ENCODE peak calls at places on chromosomes 11 and 22, in eight cellular contexts. R, N, P, V, Q, X, Y and G are unnamed samples.

GRCh38 chr11:18105086-18105801 is 638 bp downstream of the SAAL1 start:
- DNase-seq in R (no peak), N (no peak), P (no peak), V (peak; percentile 15), Q (no peak), X (no peak), Y (no peak), G (no peak)

GRCh38 chr11:60847281-60847680 is 5.4 kb downstream of the CCDC86 start:
- DNase-seq in R (no peak), N (no peak), P (no peak), V (no peak), Q (no peak), X (no peak), Y (no peak), G (no peak)

GRCh38 chr11:33089776-33090175 is 50.4 kb downstream of the TCP11L1 start:
- DNase-seq in R (no peak), N (no peak), P (no peak), V (peak; percentile 21), Q (no peak), X (no peak), Y (peak; percentile 48), G (no peak)

GRCh38 chr22:43996170-43996980 is 27.7 kb upstream of the PARVB start:
- DNase-seq in R (peak; percentile 56), N (no peak), P (no peak), V (no peak), Q (no peak), X (peak; percentile 66), Y (no peak), G (no peak)

GRCh38 chr11:68838572-68838964 is 3.1 kb downstream of the CPT1A start:
- DNase-seq in R (no peak), N (no peak), P (no peak), V (peak; percentile 44), Q (no peak), X (no peak), Y (no peak), G (no peak)

GRCh38 chr11:73201888-73202810 is 15.9 kb upstream of the P2RY2 start:
- DNase-seq in R (no peak), N (peak; percentile 2), P (no peak), V (no peak), Q (no peak), X (no peak), Y (no peak), G (no peak)

GRCh38 chr11:1103401-1104360 is 29.0 kb downstream of the MUC2 start:
- DNase-seq in R (no peak), N (no peak), P (no peak), V (no peak), Q (no peak), X (no peak), Y (no peak), G (no peak)

GRCh38 chr11:118947091-118947490 is 9.0 kb upstream of the UPK2 start:
- DNase-seq in R (no peak), N (no peak), P (no peak), V (no peak), Q (no peak), X (no peak), Y (no peak), G (no peak)

GRCh38 chr11:34356918-34357645 is 728 bp downstream of the ABTB2 start:
- DNase-seq in R (peak; percentile 35), N (peak; percentile 59), P (no peak), V (peak; percentile 78), Q (no peak), X (no peak), Y (peak; percentile 61), G (no peak)

GRCh38 chr11:2868604-2869526 is 16.7 kb downstream of the CDKN1C start:
- DNase-seq in R (no peak), N (no peak), P (no peak), V (no peak), Q (no peak), X (no peak), Y (no peak), G (no peak)

GRCh38 chr22:24030186-24030702 is 19.1 kb downstream of the CABIN1 start:
- DNase-seq in R (no peak), N (no peak), P (no peak), V (no peak), Q (no peak), X (no peak), Y (no peak), G (no peak)

GRCh38 chr11:33388793-33389525 is 131.8 kb downstream of the HIPK3 start:
- DNase-seq in R (no peak), N (no peak), P (no peak), V (no peak), Q (no peak), X (no peak), Y (no peak), G (no peak)

GRCh38 chr11:34345012-34345804 is 12.6 kb downstream of the ABTB2 start:
- DNase-seq in R (no peak), N (no peak), P (peak; percentile 75), V (peak; percentile 82), Q (no peak), X (no peak), Y (peak; percentile 89), G (no peak)

GRCh38 chr11:31509412-31510345 is at the start of the genes ELP4 and IMMP1L:
- DNase-seq in R (peak; percentile 93), N (peak; percentile 96), P (peak; percentile 77), V (peak; percentile 97), Q (peak; percentile 82), X (peak; percentile 90), Y (peak; percentile 92), G (peak; percentile 89)

GRCh38 chr11:79290766-79291165 is 150.1 kb downstream of the TENM4 start:
- DNase-seq in R (no peak), N (no peak), P (no peak), V (no peak), Q (no peak), X (no peak), Y (no peak), G (no peak)

GRCh38 chr11:56905936-56906335 is 82.8 kb upstream of the OR5AK2 start:
- DNase-seq in R (no peak), N (no peak), P (no peak), V (no peak), Q (no peak), X (no peak), Y (no peak), G (no peak)

GRCh38 chr11:133938166-133938565 is 18.6 kb downstream of the IGSF9B start:
- DNase-seq in R (no peak), N (no peak), P (no peak), V (no peak), Q (no peak), X (no peak), Y (no peak), G (no peak)

GRCh38 chr11:2097356-2097997 is 41.7 kb downstream of the IGF2 start:
- DNase-seq in R (no peak), N (peak; percentile 79), P (peak; percentile 50), V (peak; percentile 93), Q (no peak), X (no peak), Y (peak; percentile 88), G (no peak)

GRCh38 chr11:61764606-61765260 is 12.3 kb downstream of the MYRF start:
- DNase-seq in R (no peak), N (no peak), P (no peak), V (no peak), Q (no peak), X (no peak), Y (no peak), G (no peak)

GRCh38 chr11:46277623-46278386 is at the start of gene CREB3L1:
- DNase-seq in R (no peak), N (peak; percentile 65), P (no peak), V (no peak), Q (no peak), X (no peak), Y (no peak), G (no peak)

GRCh38 chr11:76672431-76673163 is 2.0 kb upstream of the LRRC32 start:
- DNase-seq in R (peak; percentile 32), N (no peak), P (no peak), V (no peak), Q (no peak), X (peak; percentile 36), Y (no peak), G (no peak)

GRCh38 chr11:115869780-115870431 is 365.7 kb upstream of the CADM1 start:
- DNase-seq in R (no peak), N (peak; percentile 67), P (no peak), V (peak; percentile 57), Q (peak; percentile 60), X (no peak), Y (peak; percentile 82), G (peak; percentile 7)

GRCh38 chr11:131027501-131027900 is 111.2 kb upstream of the SNX19 start:
- DNase-seq in R (no peak), N (no peak), P (no peak), V (peak; percentile 17), Q (no peak), X (no peak), Y (no peak), G (no peak)

GRCh38 chr22:44648821-44649566 is 53.0 kb upstream of the PRR5 start:
- DNase-seq in R (no peak), N (no peak), P (peak; percentile 30), V (peak; percentile 58), Q (no peak), X (no peak), Y (peak; percentile 64), G (no peak)

GRCh38 chr11:67627788-67628624 is 1.7 kb downstream of the NUDT8 start:
- DNase-seq in R (no peak), N (no peak), P (no peak), V (no peak), Q (no peak), X (no peak), Y (no peak), G (no peak)

GRCh38 chr11:132898676-132899075 is 633.6 kb downstream of the OPCML start:
- DNase-seq in R (no peak), N (no peak), P (no peak), V (no peak), Q (no peak), X (no peak), Y (no peak), G (no peak)

GRCh38 chr11:2567026-2567671 is 122.3 kb downstream of the KCNQ1 start:
- DNase-seq in R (no peak), N (peak; percentile 6), P (no peak), V (no peak), Q (no peak), X (no peak), Y (no peak), G (no peak)

GRCh38 chr11:64859542-64860414 is 15.3 kb upstream of the CDC42BPG start:
- DNase-seq in R (peak; percentile 36), N (no peak), P (no peak), V (no peak), Q (no peak), X (peak; percentile 49), Y (no peak), G (no peak)

GRCh38 chr11:133898770-133899115 is 53.4 kb upstream of the SPATA19 start:
- DNase-seq in R (no peak), N (no peak), P (no peak), V (no peak), Q (no peak), X (no peak), Y (no peak), G (no peak)

GRCh38 chr11:44842219-44842618 is 108.5 kb downstream of the TP53I11 start:
- DNase-seq in R (no peak), N (no peak), P (peak; percentile 56), V (peak; percentile 63), Q (no peak), X (no peak), Y (peak; percentile 42), G (no peak)

GRCh38 chr11:13831707-13832106 is 130.8 kb upstream of the SPON1 start:
- DNase-seq in R (no peak), N (no peak), P (no peak), V (no peak), Q (peak; percentile 15), X (no peak), Y (peak; percentile 76), G (no peak)

GRCh38 chr11:73578786-73579185 is 19.1 kb downstream of the FAM168A start:
- DNase-seq in R (no peak), N (no peak), P (no peak), V (no peak), Q (peak; percentile 7), X (no peak), Y (no peak), G (no peak)

GRCh38 chr11:100752371-100753073 is 65.4 kb downstream of the ARHGAP42 start:
- DNase-seq in R (no peak), N (no peak), P (no peak), V (no peak), Q (no peak), X (no peak), Y (no peak), G (no peak)

GRCh38 chr11:46521947-46522681 is 71.7 kb downstream of the AMBRA1 start:
- DNase-seq in R (no peak), N (no peak), P (no peak), V (peak; percentile 45), Q (no peak), X (no peak), Y (peak; percentile 75), G (no peak)